ENCODE peak calls at places on chromosomes 6 and 20, in four cellular contexts. One of them, this sample, is unnamed. For H3K4me1, the result is how much of the 10 kb centered on the place peaks cover.

GRCh38 chr20:59603727-59604608 is at the start of gene PHACTR3:
- DNase-seq in left ventricle myocardium inferior: no peak
- DNase-seq in right lobe of liver: no peak
- DNase-seq in colonic mucosa: no peak
- DNase-seq in this sample: no peak

GRCh38 chr6:170086639-170087420 is 204.0 kb downstream of the DLL1 start:
- DNase-seq in left ventricle myocardium inferior: peak
- DNase-seq in right lobe of liver: peak
- DNase-seq in colonic mucosa: no peak
- DNase-seq in this sample: peak

GRCh38 chr6:98118357-98119045 is 715.9 kb upstream of the POU3F2 start:
- DNase-seq in left ventricle myocardium inferior: no peak
- DNase-seq in right lobe of liver: no peak
- DNase-seq in colonic mucosa: no peak
- DNase-seq in this sample: no peak

GRCh38 chr20:46088409-46089075 is 1.2 kb downstream of the NCOA5 start:
- DNase-seq in left ventricle myocardium inferior: no peak
- DNase-seq in right lobe of liver: no peak
- DNase-seq in colonic mucosa: no peak
- DNase-seq in this sample: no peak

GRCh38 chr6:150490586-150490985 is 109.1 kb upstream of the PLEKHG1 start:
- DNase-seq in left ventricle myocardium inferior: no peak
- DNase-seq in right lobe of liver: no peak
- DNase-seq in colonic mucosa: no peak
- DNase-seq in this sample: no peak

GRCh38 chr6:139152892-139153271 is 18.0 kb downstream of the HECA start:
- DNase-seq in left ventricle myocardium inferior: no peak
- DNase-seq in right lobe of liver: no peak
- DNase-seq in colonic mucosa: no peak
- DNase-seq in this sample: no peak

GRCh38 chr6:13947611-13948178 is 22.9 kb downstream of the RNF182 start:
- DNase-seq in left ventricle myocardium inferior: no peak
- DNase-seq in right lobe of liver: no peak
- DNase-seq in colonic mucosa: no peak
- DNase-seq in this sample: no peak

GRCh38 chr6:45138765-45139164 is 189.4 kb upstream of the RUNX2 start:
- DNase-seq in left ventricle myocardium inferior: no peak
- DNase-seq in right lobe of liver: no peak
- DNase-seq in colonic mucosa: no peak
- DNase-seq in this sample: no peak

GRCh38 chr6:6969761-6970223 is 138.0 kb upstream of the RREB1 start:
- DNase-seq in left ventricle myocardium inferior: no peak
- DNase-seq in right lobe of liver: no peak
- DNase-seq in colonic mucosa: peak
- DNase-seq in this sample: peak

GRCh38 chr6:78867020-78867369 is 356 bp upstream of the IRAK1BP1 start:
- DNase-seq in left ventricle myocardium inferior: no peak
- DNase-seq in right lobe of liver: no peak
- DNase-seq in colonic mucosa: no peak
- DNase-seq in this sample: no peak

GRCh38 chr6:158125271-158125670 is 42.8 kb downstream of the SERAC1 start:
- DNase-seq in left ventricle myocardium inferior: no peak
- DNase-seq in right lobe of liver: no peak
- DNase-seq in colonic mucosa: no peak
- DNase-seq in this sample: no peak

GRCh38 chr6:145808239-145808638 is 6.4 kb downstream of the FBXO30 start:
- DNase-seq in left ventricle myocardium inferior: no peak
- DNase-seq in right lobe of liver: no peak
- DNase-seq in colonic mucosa: no peak
- DNase-seq in this sample: no peak

GRCh38 chr6:35170166-35170565 is 29.0 kb upstream of the TCP11 start:
- DNase-seq in left ventricle myocardium inferior: no peak
- DNase-seq in right lobe of liver: no peak
- DNase-seq in colonic mucosa: no peak
- DNase-seq in this sample: no peak

GRCh38 chr20:62147125-62147524 is 3.6 kb downstream of the SS18L1 start:
- DNase-seq in left ventricle myocardium inferior: no peak
- DNase-seq in right lobe of liver: no peak
- DNase-seq in colonic mucosa: no peak
- DNase-seq in this sample: no peak

GRCh38 chr6:15443119-15443518 is 197.2 kb downstream of the JARID2 start:
- DNase-seq in left ventricle myocardium inferior: no peak
- DNase-seq in right lobe of liver: no peak
- DNase-seq in colonic mucosa: no peak
- DNase-seq in this sample: no peak

DNA sequence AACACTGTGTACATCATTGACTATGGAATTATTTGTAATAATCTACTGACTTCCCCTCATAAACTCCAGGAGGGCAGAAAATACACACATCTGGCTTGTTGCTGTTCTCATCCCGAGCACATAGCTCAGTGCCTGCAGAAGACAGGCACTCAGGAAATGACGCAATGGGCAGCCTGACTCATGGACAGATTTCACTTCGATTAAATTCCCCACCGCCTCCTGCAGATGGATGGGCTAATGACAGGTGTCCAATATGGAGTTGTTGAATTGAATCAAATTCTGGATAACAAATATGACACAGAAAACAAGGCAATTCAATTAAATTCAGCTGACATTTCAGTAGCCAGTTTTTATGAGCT is 9.1 kb downstream of the ANKRD60 start:
- DNase-seq in left ventricle myocardium inferior: no peak
- DNase-seq in right lobe of liver: no peak
- DNase-seq in colonic mucosa: no peak
- DNase-seq in this sample: no peak
- TF ChIP-seq CTCF in left ventricle myocardium inferior: no peak
- TF ChIP-seq CTCF in right lobe of liver: no peak
- TF ChIP-seq CTCF in colonic mucosa: no peak
- TF ChIP-seq CTCF in this sample: no peak

DNA sequence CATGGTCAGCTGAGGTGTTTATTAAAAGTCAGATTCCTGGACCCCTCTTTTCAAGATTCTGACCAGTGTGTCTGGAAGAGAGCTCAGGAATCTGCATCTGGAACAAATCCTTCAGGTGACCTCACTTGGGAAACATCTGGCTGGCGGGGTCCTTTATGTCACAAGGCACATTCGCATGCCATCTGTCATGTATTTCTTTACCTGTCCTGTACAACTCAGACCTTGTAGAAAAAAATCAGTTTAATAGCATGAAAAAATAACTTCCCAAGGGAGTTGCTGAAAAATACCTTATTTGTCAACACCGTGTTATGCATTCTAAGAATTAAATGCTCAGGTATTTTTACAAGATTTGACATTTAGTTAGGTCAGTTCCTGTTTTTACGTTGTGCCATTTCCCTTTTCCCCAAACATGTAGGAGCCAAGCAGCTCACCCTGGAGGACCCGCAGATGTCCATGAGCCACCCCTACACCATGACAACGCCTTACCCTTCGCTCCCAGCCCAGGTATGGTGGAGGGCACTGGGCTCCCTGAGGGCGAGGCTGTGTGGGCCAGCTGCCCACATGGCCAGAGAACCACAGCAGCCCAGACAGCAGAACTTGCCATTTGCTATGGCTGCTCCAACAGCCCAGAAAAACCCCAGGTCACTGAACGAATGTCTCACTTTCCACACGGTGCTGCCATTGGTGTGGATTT is 4.0 kb downstream of the IRF4 start:
- DNase-seq in left ventricle myocardium inferior: no peak
- DNase-seq in right lobe of liver: no peak
- DNase-seq in colonic mucosa: no peak
- DNase-seq in this sample: no peak
- H3K4me3 ChIP-seq in left ventricle myocardium inferior: no peak
- H3K4me3 ChIP-seq in right lobe of liver: no peak
- H3K4me3 ChIP-seq in colonic mucosa: no peak
- H3K4me3 ChIP-seq in this sample: no peak

GRCh38 chr6:32178547-32179440 is 589 bp downstream of the RNF5 start:
- DNase-seq in left ventricle myocardium inferior: no peak
- DNase-seq in right lobe of liver: peak
- DNase-seq in colonic mucosa: no peak
- DNase-seq in this sample: peak
- H3K4me1 ChIP-seq in left ventricle myocardium inferior: half or more
- H3K4me1 ChIP-seq in right lobe of liver: under half
- H3K4me1 ChIP-seq in colonic mucosa: under half
- H3K4me1 ChIP-seq in this sample: under half

GRCh38 chr20:15760217-15760567 is 813.1 kb downstream of the KIF16B start:
- DNase-seq in left ventricle myocardium inferior: no peak
- DNase-seq in right lobe of liver: no peak
- DNase-seq in colonic mucosa: no peak
- DNase-seq in this sample: no peak

GRCh38 chr20:15756401-15756800 is 816.8 kb downstream of the KIF16B start:
- DNase-seq in left ventricle myocardium inferior: no peak
- DNase-seq in right lobe of liver: no peak
- DNase-seq in colonic mucosa: no peak
- DNase-seq in this sample: no peak

GRCh38 chr20:15763344-15763743 is 809.9 kb downstream of the KIF16B start:
- DNase-seq in left ventricle myocardium inferior: no peak
- DNase-seq in right lobe of liver: no peak
- DNase-seq in colonic mucosa: no peak
- DNase-seq in this sample: no peak

GRCh38 chr20:15756001-15756400 is 817.2 kb downstream of the KIF16B start:
- DNase-seq in left ventricle myocardium inferior: no peak
- DNase-seq in right lobe of liver: no peak
- DNase-seq in colonic mucosa: no peak
- DNase-seq in this sample: no peak

GRCh38 chr20:15759546-15760216 is 813.6 kb downstream of the KIF16B start:
- DNase-seq in left ventricle myocardium inferior: no peak
- DNase-seq in right lobe of liver: no peak
- DNase-seq in colonic mucosa: no peak
- DNase-seq in this sample: no peak
- TF ChIP-seq CTCF in left ventricle myocardium inferior: no peak
- TF ChIP-seq CTCF in right lobe of liver: no peak
- TF ChIP-seq CTCF in colonic mucosa: no peak
- TF ChIP-seq CTCF in this sample: no peak

DNA sequence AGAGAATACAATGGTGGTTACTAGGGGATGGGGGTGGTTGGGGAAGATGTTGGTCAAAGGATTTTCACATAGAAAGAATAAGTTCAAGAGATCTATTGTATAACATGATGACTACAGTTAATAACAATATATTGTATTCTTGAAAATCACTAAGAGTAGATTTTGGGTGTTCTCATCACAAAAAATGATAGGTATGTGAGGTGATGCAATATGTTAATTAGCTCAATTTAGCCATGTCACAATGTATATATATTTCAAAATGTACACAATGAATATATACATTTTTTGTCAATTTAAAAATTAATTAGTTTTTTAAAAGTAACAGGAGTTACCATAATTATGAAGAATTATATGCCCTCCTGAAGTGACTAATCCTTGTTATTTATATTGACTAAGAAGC is 22.3 kb downstream of the ZNF133 start:
- DNase-seq in left ventricle myocardium inferior: no peak
- DNase-seq in right lobe of liver: no peak
- DNase-seq in colonic mucosa: no peak
- DNase-seq in this sample: no peak
- H3K4me3 ChIP-seq in left ventricle myocardium inferior: no peak
- H3K4me3 ChIP-seq in right lobe of liver: no peak
- H3K4me3 ChIP-seq in colonic mucosa: no peak
- H3K4me3 ChIP-seq in this sample: no peak

DNA sequence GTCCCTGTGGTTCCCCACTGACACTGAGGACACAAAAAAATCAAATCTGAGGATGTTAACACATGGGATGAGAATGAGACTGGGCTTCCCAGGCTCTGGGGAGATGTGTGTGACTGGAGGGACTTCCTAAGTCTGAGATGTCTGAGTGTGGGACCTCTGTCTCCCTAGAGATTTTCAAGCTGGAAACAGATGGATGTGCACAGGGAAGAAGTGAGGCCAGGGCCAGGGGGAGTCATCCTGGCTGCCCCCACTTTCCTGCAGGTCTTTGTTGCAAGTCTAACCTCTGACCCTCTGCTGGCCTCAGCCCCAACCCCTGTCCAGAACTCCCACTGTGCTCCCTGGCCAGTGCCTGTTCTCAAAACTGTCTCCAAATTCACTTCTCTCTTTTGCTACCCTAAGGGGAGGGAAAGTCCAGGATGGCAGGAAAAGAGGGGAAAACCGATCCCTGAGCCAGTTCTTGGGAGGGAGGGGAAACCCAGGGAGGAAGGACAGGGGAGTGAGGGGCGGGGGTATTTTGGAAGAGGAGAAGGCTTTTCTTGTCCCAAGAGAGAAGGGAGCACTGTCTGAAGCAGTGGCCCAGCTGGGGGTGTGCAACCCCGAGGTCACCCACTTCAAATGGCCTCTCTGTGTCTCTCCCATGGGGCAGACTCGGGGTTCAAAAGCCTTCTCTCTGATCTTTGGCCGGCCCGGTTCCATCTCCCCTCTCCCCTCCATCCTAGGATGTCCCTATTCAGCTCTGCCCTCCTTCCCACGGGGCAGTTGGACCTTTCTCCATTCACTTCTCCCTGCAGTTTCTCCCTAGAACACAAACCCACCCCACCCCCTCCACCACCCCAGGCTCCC is 3.1 kb downstream of the PPP1R18 start:
- DNase-seq in left ventricle myocardium inferior: peak
- DNase-seq in right lobe of liver: peak
- DNase-seq in colonic mucosa: no peak
- DNase-seq in this sample: no peak
- H3K4me1 ChIP-seq in left ventricle myocardium inferior: half or more
- H3K4me1 ChIP-seq in right lobe of liver: under half
- H3K4me1 ChIP-seq in colonic mucosa: under half
- H3K4me1 ChIP-seq in this sample: half or more

DNA sequence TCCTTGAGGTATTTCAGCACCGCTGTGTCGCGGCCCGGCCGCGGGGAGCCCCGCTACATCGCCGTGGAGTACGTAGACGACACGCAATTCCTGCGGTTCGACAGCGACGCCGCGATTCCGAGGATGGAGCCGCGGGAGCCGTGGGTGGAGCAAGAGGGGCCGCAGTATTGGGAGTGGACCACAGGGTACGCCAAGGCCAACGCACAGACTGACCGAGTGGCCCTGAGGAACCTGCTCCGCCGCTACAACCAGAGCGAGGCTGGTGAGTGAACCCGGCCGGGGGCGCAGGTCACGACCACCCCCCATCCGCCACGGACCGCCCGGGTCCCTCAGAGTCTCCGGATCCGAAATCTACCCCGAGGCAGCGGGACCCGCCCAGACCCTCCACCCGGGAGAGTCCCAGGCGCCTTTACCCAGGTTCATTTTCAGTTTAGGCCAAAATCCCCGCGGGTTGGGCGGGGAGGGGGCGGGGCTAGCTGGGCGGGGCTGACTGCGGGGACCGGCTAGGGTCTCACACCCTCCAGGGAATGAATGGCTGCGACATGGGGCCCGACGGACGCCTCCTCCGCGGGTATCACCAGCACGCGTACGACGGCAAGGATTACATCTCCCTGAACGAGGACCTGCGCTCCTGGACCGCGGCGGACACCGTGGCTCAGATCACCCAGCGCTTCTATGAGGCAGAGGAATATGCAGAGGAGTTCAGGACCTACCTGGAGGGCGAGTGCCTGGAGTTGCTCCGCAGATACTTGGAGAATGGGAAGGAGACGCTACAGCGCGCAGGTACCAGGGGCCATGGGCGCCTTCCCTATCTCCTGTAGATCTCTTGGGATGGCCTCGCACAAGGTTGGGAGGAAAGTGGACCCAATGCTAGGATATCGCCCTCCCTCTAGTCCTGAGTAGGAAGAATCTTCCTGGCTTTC is 693 bp downstream of the HLA-F start:
- DNase-seq in left ventricle myocardium inferior: peak
- DNase-seq in right lobe of liver: peak
- DNase-seq in colonic mucosa: peak
- DNase-seq in this sample: peak
- TF ChIP-seq CTCF in left ventricle myocardium inferior: no peak
- TF ChIP-seq CTCF in right lobe of liver: no peak
- TF ChIP-seq CTCF in colonic mucosa: no peak
- TF ChIP-seq CTCF in this sample: no peak